ENCODE peak calls at places on chromosomes 2 and 18, in five cellular contexts. G is NCI-H2081, K is HL-60, L is left colon, Q is head of caudate nucleus. H is an unnamed sample.

GRCh38 chr2:74538881-74539339 is 9.2 kb downstream of the HTRA2 start:
- DNase-seq in G (no peak), Q (no peak), L (no peak), K (peak), H (no peak)

GRCh38 chr2:175840261-175840660 is 161.8 kb downstream of the LNPK start:
- DNase-seq in Q (no peak), G (no peak), L (no peak), K (no peak), H (no peak)

GRCh38 chr2:185127412-185127811 is 529.1 kb downstream of the ZNF804A start:
- DNase-seq in K (no peak), G (no peak), Q (no peak), L (no peak), H (peak)

GRCh38 chr2:220188031-220188430 is 560.6 kb downstream of the SLC4A3 start:
- DNase-seq in K (no peak), Q (no peak), L (no peak), G (no peak), H (peak)

GRCh38 chr2:231683292-231683898 is 24.9 kb upstream of the PTMA start:
- DNase-seq in L (no peak), Q (peak), G (peak), K (peak), H (no peak)

GRCh38 chr2:85779641-85780315 is 26.0 kb downstream of the ATOH8 start:
- DNase-seq in K (peak), L (no peak), Q (no peak), G (no peak), H (no peak)

GRCh38 chr2:215186021-215186420 is 47.6 kb upstream of the ABCA12 start:
- DNase-seq in G (no peak), L (no peak), Q (no peak), K (no peak), H (no peak)

GRCh38 chr2:205800804-205801203 is 118.5 kb downstream of the NRP2 start:
- DNase-seq in G (no peak), Q (peak), L (peak), K (no peak), H (no peak)

GRCh38 chr2:161122772-161123530 is 37.3 kb upstream of the TANK start:
- DNase-seq in Q (peak), L (peak), G (no peak), K (peak), H (peak)

GRCh38 chr2:174066871-174067270 is 101.7 kb upstream of the SP3 start:
- DNase-seq in K (no peak), L (no peak), Q (no peak), G (no peak), H (no peak)

GRCh38 chr2:130912471-130912870 is 75.8 kb downstream of the ARHGEF4 start:
- DNase-seq in Q (no peak), K (no peak), G (no peak), L (no peak), H (no peak)

GRCh38 chr2:44904578-44904977 is 36.9 kb upstream of the SIX3 start:
- DNase-seq in L (no peak), Q (no peak), G (no peak), K (no peak), H (no peak)

GRCh38 chr2:19750136-19750535 is 151.6 kb downstream of the TTC32 start:
- DNase-seq in K (no peak), L (no peak), G (no peak), Q (no peak), H (no peak)

GRCh38 chr2:20184067-20184938 is 40.6 kb downstream of the SDC1 start:
- DNase-seq in G (no peak), K (peak), Q (no peak), L (no peak), H (peak)

GRCh38 chr2:27724905-27725693 is 46.4 kb upstream of the MRPL33 start:
- DNase-seq in G (no peak), K (no peak), L (no peak), Q (no peak), H (no peak)

GRCh38 chr2:138600732-138601437 is 99.3 kb downstream of the SPOPL start:
- DNase-seq in L (no peak), K (no peak), Q (no peak), G (no peak), H (no peak)

GRCh38 chr2:110735366-110735765 is 3.0 kb downstream of the ACOXL start:
- DNase-seq in K (no peak), L (no peak), Q (no peak), G (no peak), H (no peak)

GRCh38 chr2:230498506-230499107 is 82.6 kb downstream of the SP100 start:
- DNase-seq in G (no peak), Q (no peak), K (no peak), L (no peak), H (no peak)

GRCh38 chr2:179488563-179488962 is 223.9 kb upstream of the SESTD1 start:
- DNase-seq in G (no peak), L (no peak), Q (no peak), K (no peak), H (no peak)

GRCh38 chr2:48530033-48530804 is at the start of gene STON1:
- DNase-seq in G (peak), K (no peak), Q (no peak), L (peak), H (peak)

GRCh38 chr18:39909706-39910105 is 2045.3 kb upstream of the PIK3C3 start:
- DNase-seq in L (no peak), K (no peak), G (no peak), Q (no peak), H (no peak)

GRCh38 chr2:20960003-20960402 is 83.9 kb downstream of the APOB start:
- DNase-seq in G (no peak), K (no peak), L (no peak), Q (no peak), H (no peak)

GRCh38 chr2:232527905-232528470 is 2.0 kb downstream of the CHRND start:
- DNase-seq in L (no peak), G (no peak), K (no peak), Q (no peak), H (no peak)

GRCh38 chr2:41851554-41851953 is 196.3 kb upstream of the PKDCC start:
- DNase-seq in L (no peak), Q (no peak), K (no peak), G (no peak), H (no peak)

GRCh38 chr18:13099113-13099512 is 108.0 kb downstream of the CEP192 start:
- DNase-seq in L (no peak), K (no peak), G (no peak), Q (no peak), H (no peak)

GRCh38 chr2:114729025-114729424 is 286.6 kb downstream of the DPP10 start:
- DNase-seq in L (no peak), K (no peak), Q (no peak), G (peak), H (peak)

GRCh38 chr18:54269924-54270844 is 867 bp downstream of the POLI start:
- DNase-seq in K (peak), L (peak), G (no peak), Q (no peak), H (no peak)

GRCh38 chr2:128714861-128715312 is 396.2 kb upstream of the HS6ST1 start:
- DNase-seq in L (no peak), K (peak), Q (no peak), G (no peak), H (no peak)

GRCh38 chr2:233273120-233273519 is 21.6 kb downstream of the ATG16L1 start:
- DNase-seq in G (no peak), K (no peak), Q (no peak), L (no peak), H (no peak)

GRCh38 chr18:76889086-76889699 is 66.8 kb downstream of the ZNF236 start:
- DNase-seq in Q (no peak), L (no peak), K (no peak), G (no peak), H (no peak)